ENCODE peak calls at places on chromosomes 6 and 20, in seven cellular contexts. F, I, K, S, A, Q and X are unnamed samples.

GRCh38 chr20:34988176-34988540 is 32.5 kb downstream of the MYH7B start:
- DNase-seq in F (no peak), I (no peak), K (no peak), S (no peak), A (no peak), Q (no peak), X (no peak)

GRCh38 chr20:51687071-51687470 is 81.1 kb downstream of the ATP9A start:
- DNase-seq in F (no peak), I (no peak), K (peak), S (no peak), A (no peak), Q (no peak), X (no peak)

GRCh38 chr6:116465246-116465645 is 4.1 kb downstream of the CALHM6 start:
- DNase-seq in F (no peak), I (no peak), K (no peak), S (no peak), A (no peak), Q (no peak), X (no peak)

GRCh38 chr6:128311944-128312570 is 208.3 kb downstream of the PTPRK start:
- DNase-seq in F (no peak), I (no peak), K (no peak), S (no peak), A (no peak), Q (no peak), X (no peak)

GRCh38 chr6:135128268-135128914 is 52.7 kb upstream of the MYB start:
- DNase-seq in F (no peak), I (no peak), K (no peak), S (no peak), A (no peak), Q (no peak), X (no peak)

GRCh38 chr6:98787961-98788360 is 46.4 kb upstream of the POU3F2 start:
- DNase-seq in F (no peak), I (no peak), K (no peak), S (no peak), A (peak), Q (peak), X (no peak)

GRCh38 chr6:167712332-167713087 is 114.2 kb upstream of the AFDN start:
- DNase-seq in F (no peak), I (no peak), K (no peak), S (no peak), A (peak), Q (no peak), X (no peak)

GRCh38 chr20:22914291-22914690 is 120.8 kb upstream of the SSTR4 start:
- DNase-seq in F (no peak), I (no peak), K (no peak), S (no peak), A (no peak), Q (no peak), X (no peak)

GRCh38 chr6:152748843-152749242 is 1.8 kb upstream of the VIP start:
- DNase-seq in F (no peak), I (no peak), K (no peak), S (no peak), A (no peak), Q (no peak), X (no peak)

GRCh38 chr20:42763015-42763414 is 426.7 kb downstream of the PTPRT start:
- DNase-seq in F (no peak), I (no peak), K (no peak), S (no peak), A (no peak), Q (no peak), X (no peak)

GRCh38 chr20:46010491-46011405 is 2.0 kb downstream of the MMP9 start:
- DNase-seq in F (no peak), I (no peak), K (no peak), S (no peak), A (peak), Q (no peak), X (no peak)

GRCh38 chr6:156395276-156395675 is 381.9 kb upstream of the ARID1B start:
- DNase-seq in F (peak), I (no peak), K (no peak), S (no peak), A (no peak), Q (no peak), X (no peak)

GRCh38 chr6:320351-321157 is 28.3 kb downstream of the DUSP22 start:
- DNase-seq in F (no peak), I (no peak), K (no peak), S (no peak), A (no peak), Q (no peak), X (no peak)

GRCh38 chr20:63740501-63741353 is 1.2 kb downstream of the SLC2A4RG start:
- DNase-seq in F (no peak), I (peak), K (peak), S (peak), A (peak), Q (peak), X (peak)

GRCh38 chr20:38229376-38230252 is 30.9 kb downstream of the KIAA1755 start:
- DNase-seq in F (no peak), I (peak), K (no peak), S (peak), A (peak), Q (peak), X (peak)

GRCh38 chr6:30685157-30685976 is 1.1 kb downstream of the PPP1R18 start:
- DNase-seq in F (no peak), I (no peak), K (no peak), S (no peak), A (no peak), Q (no peak), X (no peak)

GRCh38 chr6:38420207-38420606 is 219.5 kb downstream of the BTBD9 start:
- DNase-seq in F (no peak), I (no peak), K (no peak), S (no peak), A (no peak), Q (no peak), X (no peak)

GRCh38 chr6:169895000-169895759 is 143.8 kb downstream of the ERMARD start:
- DNase-seq in F (no peak), I (no peak), K (no peak), S (no peak), A (no peak), Q (no peak), X (no peak)

GRCh38 chr20:6693178-6693807 is 74.2 kb upstream of the BMP2 start:
- DNase-seq in F (no peak), I (no peak), K (no peak), S (no peak), A (no peak), Q (no peak), X (no peak)

GRCh38 chr6:40817369-40817768 is 221.7 kb downstream of the UNC5CL start:
- DNase-seq in F (no peak), I (no peak), K (no peak), S (no peak), A (no peak), Q (no peak), X (no peak)

GRCh38 chr20:38450412-38450975 is 15.4 kb upstream of the SNHG17 start:
- DNase-seq in F (no peak), I (no peak), K (no peak), S (no peak), A (no peak), Q (no peak), X (no peak)

GRCh38 chr6:34240329-34241248 is 3.9 kb downstream of the HMGA1 start:
- DNase-seq in F (no peak), I (no peak), K (no peak), S (no peak), A (no peak), Q (no peak), X (no peak)

GRCh38 chr20:62063601-62063980 is 2.1 kb downstream of the TAF4 start:
- DNase-seq in F (no peak), I (no peak), K (no peak), S (no peak), A (peak), Q (no peak), X (no peak)

GRCh38 chr6:56552212-56553130 is 90.2 kb downstream of the DST start:
- DNase-seq in F (no peak), I (no peak), K (no peak), S (no peak), A (no peak), Q (no peak), X (no peak)

GRCh38 chr6:30156262-30156599 is 4.8 kb downstream of the TRIM10 start:
- DNase-seq in F (no peak), I (peak), K (peak), S (peak), A (no peak), Q (no peak), X (no peak)

GRCh38 chr6:118825661-118826060 is 68.3 kb upstream of the ASF1A start:
- DNase-seq in F (no peak), I (no peak), K (no peak), S (no peak), A (no peak), Q (no peak), X (no peak)

GRCh38 chr6:15044948-15045347 is 200.9 kb upstream of the JARID2 start:
- DNase-seq in F (no peak), I (no peak), K (no peak), S (no peak), A (no peak), Q (no peak), X (no peak)

GRCh38 chr20:42996141-42996540 is 193.6 kb downstream of the PTPRT start:
- DNase-seq in F (no peak), I (no peak), K (no peak), S (no peak), A (no peak), Q (no peak), X (no peak)

GRCh38 chr20:10059006-10059405 is 24.2 kb downstream of the ANKEF1 start:
- DNase-seq in F (no peak), I (no peak), K (no peak), S (no peak), A (no peak), Q (no peak), X (no peak)

GRCh38 chr6:161035182-161035980 is 43.8 kb downstream of the MAP3K4 start:
- DNase-seq in F (peak), I (no peak), K (no peak), S (no peak), A (no peak), Q (no peak), X (no peak)

GRCh38 chr6:29653452-29654038 is 3.3 kb upstream of the MOG start:
- DNase-seq in F (no peak), I (peak), K (peak), S (peak), A (peak), Q (no peak), X (peak)

GRCh38 chr6:103122766-103123601 is 1729.5 kb downstream of the GRIK2 start:
- DNase-seq in F (no peak), I (peak), K (peak), S (peak), A (peak), Q (peak), X (peak)

GRCh38 chr6:112863753-112864152 is 516.6 kb downstream of the RFPL4B start:
- DNase-seq in F (no peak), I (no peak), K (no peak), S (no peak), A (no peak), Q (no peak), X (no peak)

DNA sequence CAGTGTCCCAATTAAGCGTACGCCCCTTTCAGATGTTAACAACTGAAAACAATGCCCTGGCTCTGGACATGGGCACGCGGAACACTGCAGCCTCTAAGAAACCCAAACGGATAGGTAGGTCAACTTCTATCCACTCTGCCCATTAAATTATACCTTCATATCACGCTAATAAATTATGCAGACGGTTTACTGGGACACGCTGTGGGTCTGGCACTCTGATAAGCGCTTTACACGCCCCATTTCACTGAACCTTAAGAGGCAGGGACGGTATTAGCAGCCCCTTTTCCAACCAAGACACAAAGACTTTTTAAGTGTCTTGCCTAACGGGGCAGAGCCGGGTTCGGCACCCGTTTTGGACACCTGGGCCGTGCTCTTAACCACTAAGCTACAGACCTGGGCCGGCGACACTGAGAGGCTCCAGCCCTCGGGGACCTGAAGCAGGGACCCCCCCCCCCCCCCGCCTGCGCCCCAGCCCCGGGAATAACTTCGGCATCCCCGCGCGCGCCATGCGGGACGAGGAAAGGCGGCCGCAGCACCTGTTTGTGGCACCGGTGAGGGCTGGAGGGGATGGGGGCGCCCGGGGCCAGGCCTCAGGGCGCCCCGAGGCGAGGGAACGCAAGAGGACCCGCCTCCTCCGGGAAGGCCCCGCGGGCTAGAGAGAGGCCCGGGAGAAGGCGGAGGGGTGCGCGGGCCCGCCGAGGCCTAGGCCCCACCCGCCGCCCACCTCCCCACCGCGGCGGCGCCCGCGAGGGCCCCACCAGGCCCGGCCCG is 619 bp downstream of the STAU1 start:
- DNase-seq in F (no peak), I (no peak), K (no peak), S (no peak), A (peak), Q (no peak), X (peak)
- TF ChIP-seq JUND in F (no peak), I (no peak), K (no peak), S (no peak), A (no peak), Q (no peak), X (no peak)

GRCh38 chr6:25010166-25010565 is 74.4 kb upstream of the RIPOR2 start:
- DNase-seq in F (no peak), I (no peak), K (no peak), S (no peak), A (no peak), Q (no peak), X (no peak)
- TF ChIP-seq JUND in F (no peak), I (no peak), K (no peak), S (no peak), A (no peak), Q (no peak), X (no peak)

DNA sequence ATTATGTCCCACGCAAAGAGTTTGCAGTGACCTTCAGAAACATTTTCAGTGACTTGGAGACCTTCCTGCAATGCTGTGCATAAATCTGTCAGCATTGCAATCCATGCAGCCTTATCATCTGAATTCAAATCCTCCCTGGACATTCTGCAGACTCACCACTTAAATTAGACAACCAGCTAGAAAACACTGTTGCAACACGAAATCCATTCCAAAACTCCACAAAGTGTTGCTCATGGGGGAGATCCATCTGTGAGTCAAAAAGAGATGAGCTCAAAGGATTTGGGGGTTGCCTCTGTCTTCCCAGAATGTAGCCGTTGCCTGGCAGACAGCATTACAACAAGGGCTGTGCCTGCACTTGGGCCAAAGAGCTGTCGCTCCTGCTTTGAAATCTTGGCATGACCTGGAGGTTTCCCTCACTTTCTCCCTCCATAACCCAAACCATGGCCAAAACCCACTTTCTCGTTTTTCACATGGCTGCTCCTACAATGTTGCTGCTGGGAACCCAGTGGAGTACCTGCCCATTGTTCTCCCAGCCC is 163.5 kb upstream of the CDYL start:
- DNase-seq in F (no peak), I (no peak), K (no peak), S (no peak), A (no peak), Q (no peak), X (no peak)
- TF ChIP-seq JUND in F (no peak), I (peak), K (no peak), S (no peak), A (no peak), Q (no peak), X (no peak)

DNA sequence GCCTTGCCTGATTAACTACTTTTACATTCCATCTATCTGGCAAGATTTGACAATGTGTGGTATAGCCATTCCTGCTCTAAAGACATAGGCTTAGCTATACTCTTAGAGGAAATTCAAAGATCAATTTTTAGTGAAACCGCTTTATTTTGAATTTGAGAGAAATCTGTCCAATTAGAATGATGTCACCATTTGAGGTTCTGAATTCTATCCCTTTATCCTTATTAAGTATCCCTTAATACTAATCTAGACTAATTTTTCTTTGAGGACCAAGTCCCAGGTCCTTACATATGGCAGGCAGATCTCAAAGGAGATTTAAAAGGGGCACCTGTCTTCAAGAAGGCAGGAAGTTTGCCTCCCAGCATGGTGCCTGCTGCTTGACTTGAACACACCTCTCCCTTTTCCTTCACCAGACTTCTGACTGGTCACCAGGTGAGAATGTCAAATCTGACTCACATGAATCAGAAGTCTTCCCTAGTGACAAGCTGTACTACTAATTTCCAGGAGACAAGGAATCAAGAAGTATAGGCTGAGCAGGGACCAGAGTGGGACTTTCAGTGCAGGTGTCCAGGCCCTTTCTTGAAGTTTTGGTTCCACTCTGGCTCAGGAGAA is 15.0 kb upstream of the MRAP2 start:
- DNase-seq in F (no peak), I (no peak), K (peak), S (no peak), A (no peak), Q (no peak), X (no peak)
- TF ChIP-seq JUND in F (no peak), I (no peak), K (no peak), S (no peak), A (no peak), Q (no peak), X (no peak)

DNA sequence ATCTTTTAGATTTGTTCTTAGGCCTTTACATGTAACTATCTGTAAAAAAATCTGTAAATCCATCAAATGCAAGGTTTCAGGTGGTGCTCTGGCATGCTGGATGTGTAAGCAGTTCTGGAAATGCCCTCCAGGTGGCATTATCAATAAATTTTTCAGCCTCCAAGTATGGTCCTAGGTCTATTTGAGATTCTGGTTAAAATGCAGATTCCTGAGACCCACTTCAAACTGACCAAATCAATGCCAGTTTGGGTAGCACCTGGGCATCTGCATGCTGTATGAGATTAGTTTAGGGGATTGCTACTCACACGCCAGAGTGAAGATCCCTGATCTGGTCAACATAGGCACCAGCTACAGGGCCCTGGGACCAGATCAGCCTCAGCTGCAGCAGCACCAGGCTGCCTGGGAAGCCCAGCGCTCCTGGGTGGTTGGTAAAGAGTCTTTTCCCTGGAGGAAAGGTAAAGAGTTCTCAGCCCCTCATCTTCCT is 507.3 kb upstream of the CITED2 start:
- DNase-seq in F (no peak), I (peak), K (peak), S (peak), A (peak), Q (peak), X (no peak)
- TF ChIP-seq JUND in F (no peak), I (no peak), K (no peak), S (no peak), A (no peak), Q (no peak), X (no peak)

GRCh38 chr6:10383312-10384063 is 31.4 kb downstream of the TFAP2A start:
- DNase-seq in F (no peak), I (no peak), K (peak), S (no peak), A (peak), Q (no peak), X (peak)
- TF ChIP-seq JUND in F (no peak), I (no peak), K (no peak), S (no peak), A (no peak), Q (no peak), X (no peak)

GRCh38 chr20:20594171-20594530 is 118.3 kb downstream of the RALGAPA2 start:
- DNase-seq in F (no peak), I (no peak), K (no peak), S (peak), A (peak), Q (no peak), X (peak)

GRCh38 chr20:20593447-20594170 is 118.8 kb downstream of the RALGAPA2 start:
- DNase-seq in F (no peak), I (peak), K (peak), S (peak), A (peak), Q (peak), X (peak)
- TF ChIP-seq JUND in F (no peak), I (no peak), K (no peak), S (no peak), A (no peak), Q (no peak), X (no peak)